ENCODE peak calls at places on chromosomes 11 and 22, in ten cellular contexts. R is ELF-1; E is B cell; Y is OCI-LY7; B is T-helper 1 cell; L is hypothalamus; J is tibial nerve; C is stimulated activated naive CD4-positive, alpha-beta T cell; A is GM23338; K is NCI-H2029 treated with DMSO at 0.1 percent for 48 hours. Z is an unnamed sample.
A peak's percentile ranks its signal among the peaks of the same experiment; 100 is the strongest.

GRCh38 chr11:111727431-111727830 is 38.8 kb downstream of the PPP2R1B start:
- DNase-seq in C (no peak), A (no peak), R (no peak), L (no peak), E (no peak), K (no peak), B (no peak), Y (no peak), J (no peak), Z (no peak)

GRCh38 chr22:41914611-41915034 is 251 bp downstream of the SHISA8 start:
- DNase-seq in A (no peak), Y (no peak), E (no peak), C (no peak), J (no peak), R (no peak), B (no peak), K (no peak), L (no peak), Z (no peak)

GRCh38 chr11:119909495-119909894 is 180.5 kb upstream of the NECTIN1 start:
- DNase-seq in L (no peak), A (no peak), K (no peak), R (no peak), J (no peak), C (no peak), Y (no peak), B (no peak), E (no peak), Z (no peak)

GRCh38 chr11:28964811-28965210 is 856.6 kb downstream of the METTL15 start:
- DNase-seq in E (no peak), J (no peak), B (no peak), C (no peak), A (no peak), L (no peak), K (no peak), R (no peak), Y (no peak), Z (no peak)

GRCh38 chr22:17583151-17583550 is 19.9 kb downstream of the SLC25A18 start:
- DNase-seq in C (no peak), R (no peak), J (no peak), B (no peak), E (no peak), Y (no peak), A (no peak), K (no peak), L (no peak), Z (no peak)

GRCh38 chr11:45163956-45164575 is 17.6 kb downstream of the PRDM11 start:
- DNase-seq in K (no peak), A (no peak), Y (no peak), E (no peak), L (no peak), C (no peak), J (no peak), R (no peak), B (no peak), Z (no peak)

GRCh38 chr11:32213223-32213622 is 122.3 kb downstream of the RCN1 start:
- DNase-seq in B (no peak), R (no peak), L (no peak), C (no peak), E (no peak), K (no peak), J (no peak), A (no peak), Y (no peak), Z (no peak)

GRCh38 chr11:38323961-38324761 is 1726.1 kb upstream of the RAG2 start:
- DNase-seq in B (no peak), E (no peak), J (no peak), R (no peak), A (no peak), K (no peak), C (no peak), L (no peak), Y (no peak), Z (peak; percentile 7)

GRCh38 chr22:40410272-40410671 is 39.9 kb downstream of the SGSM3 start:
- DNase-seq in K (no peak), A (no peak), C (no peak), L (no peak), R (peak; percentile 17), E (no peak), Y (no peak), J (no peak), B (no peak), Z (peak; percentile 13)

GRCh38 chr11:28529046-28529445 is 420.9 kb downstream of the METTL15 start:
- DNase-seq in B (no peak), C (no peak), Y (no peak), R (no peak), A (peak; percentile 11), E (no peak), J (no peak), L (no peak), K (no peak), Z (peak; percentile 7)

GRCh38 chr11:116312560-116313340 is 460.0 kb downstream of the BUD13 start:
- DNase-seq in L (peak; percentile 20), K (peak; percentile 86), B (no peak), E (no peak), A (peak; percentile 23), C (no peak), R (no peak), J (peak; percentile 37), Y (no peak), Z (no peak)

GRCh38 chr11:129652828-129653227 is 162.8 kb upstream of the TMEM45B start:
- DNase-seq in J (no peak), Y (no peak), A (no peak), B (no peak), R (no peak), L (no peak), K (peak; percentile 83), C (no peak), E (no peak), Z (no peak)

GRCh38 chr11:128837627-128838026 is 29.5 kb downstream of the KCNJ1 start:
- DNase-seq in K (no peak), L (no peak), R (no peak), B (no peak), Y (peak; percentile 33), A (no peak), C (no peak), E (no peak), J (no peak), Z (no peak)

GRCh38 chr22:20159088-20159487 is 8.2 kb upstream of the CCDC188 start:
- DNase-seq in K (no peak), A (peak; percentile 67), J (no peak), E (no peak), R (peak; percentile 57), C (no peak), B (no peak), Y (no peak), L (no peak), Z (peak; percentile 21)

GRCh38 chr22:30310881-30311771 is 15.6 kb downstream of the TBC1D10A start:
- DNase-seq in R (no peak), J (peak; percentile 75), B (no peak), K (peak; percentile 66), E (no peak), C (no peak), L (no peak), Y (no peak), A (no peak), Z (no peak)

GRCh38 chr11:119081682-119082081 is 3.0 kb upstream of the HMBS start:
- DNase-seq in B (no peak), Y (no peak), L (no peak), C (no peak), K (no peak), E (no peak), A (no peak), R (no peak), J (no peak), Z (no peak)

GRCh38 chr22:16960884-16961249 is 47.2 kb downstream of the GAB4 start:
- DNase-seq in C (no peak), R (no peak), K (no peak), L (no peak), J (no peak), Y (no peak), B (no peak), A (no peak), E (no peak), Z (no peak)

GRCh38 chr11:98307827-98308491 is 712.8 kb upstream of the CNTN5 start:
- DNase-seq in A (no peak), K (no peak), J (no peak), C (no peak), L (no peak), B (no peak), R (no peak), E (no peak), Y (no peak), Z (no peak)

GRCh38 chr11:124746621-124747243 is 5.3 kb downstream of the VSIG2 start:
- DNase-seq in Y (peak; percentile 90), E (peak; percentile 85), L (no peak), C (peak; percentile 85), R (peak; percentile 91), J (no peak), B (peak; percentile 52), K (peak; percentile 15), A (peak; percentile 94), Z (peak; percentile 93)

GRCh38 chr11:107988397-107989158 is 20.1 kb upstream of the CUL5 start:
- DNase-seq in E (peak; percentile 1), B (no peak), Y (no peak), J (no peak), L (no peak), A (no peak), K (peak; percentile 86), C (no peak), R (no peak), Z (no peak)

GRCh38 chr11:32511926-32512325 is 71.7 kb upstream of the EIF3M start:
- DNase-seq in L (no peak), E (no peak), B (no peak), R (no peak), J (no peak), K (no peak), Y (no peak), A (no peak), C (no peak), Z (no peak)

GRCh38 chr11:29842061-29842460 is 174.8 kb downstream of the KCNA4 start:
- DNase-seq in Y (no peak), E (no peak), J (no peak), K (no peak), C (no peak), A (no peak), B (no peak), R (no peak), L (no peak), Z (no peak)

GRCh38 chr11:69000831-69001245 is 12.2 kb downstream of the MRGPRF start:
- DNase-seq in J (peak; percentile 58), C (no peak), K (no peak), R (no peak), A (peak; percentile 37), E (no peak), L (no peak), Y (no peak), B (no peak), Z (no peak)

GRCh38 chr11:122165972-122166371 is 50.0 kb upstream of the BLID start:
- DNase-seq in K (no peak), J (no peak), L (no peak), Y (no peak), A (no peak), B (no peak), C (no peak), E (no peak), R (no peak), Z (no peak)

GRCh38 chr11:46389450-46390330 is 1.9 kb downstream of the CHRM4 start:
- DNase-seq in J (no peak), A (peak; percentile 93), L (no peak), R (peak; percentile 89), K (peak; percentile 51), E (peak; percentile 60), C (no peak), Y (peak; percentile 64), B (no peak), Z (peak; percentile 85)

GRCh38 chr11:28836285-28837081 is 728.3 kb downstream of the METTL15 start:
- DNase-seq in A (no peak), K (no peak), B (no peak), R (peak; percentile 2), Y (no peak), J (no peak), C (no peak), E (no peak), L (no peak), Z (peak; percentile 29)

GRCh38 chr11:128716661-128717210 is 22.9 kb downstream of the FLI1 start:
- DNase-seq in K (no peak), J (no peak), Y (peak; percentile 55), B (peak; percentile 34), A (peak; percentile 18), R (no peak), E (no peak), L (no peak), C (peak; percentile 63), Z (no peak)